ENCODE peak calls at places on chromosomes 6 and 20, in seven cellular contexts. B is HCT116, K is HepG2, X is SK-N-SH, T is GM12878, G is K562, O is H1. Y is an unnamed sample.

GRCh38 chr6:47440722-47441121 is 36.9 kb upstream of the CD2AP start:
- DNase-seq in T (peak; percentile 47), B (no peak), K (no peak), O (no peak), X (no peak), G (no peak), Y (no peak)

GRCh38 chr6:164108869-164109769 is 694.6 kb downstream of the QKI start:
- DNase-seq in B (no peak), O (no peak), T (no peak), K (no peak), G (no peak), X (no peak), Y (no peak)

GRCh38 chr20:24672886-24673677 is 203.7 kb downstream of the SYNDIG1 start:
- DNase-seq in B (no peak), K (no peak), T (no peak), O (no peak), X (no peak), G (no peak), Y (no peak)

GRCh38 chr6:14999106-14999505 is 246.8 kb upstream of the JARID2 start:
- DNase-seq in O (no peak), X (no peak), T (no peak), G (no peak), B (no peak), K (no peak), Y (no peak)

GRCh38 chr6:162179196-162179951 is 548.2 kb downstream of the PRKN start:
- DNase-seq in T (no peak), O (no peak), G (no peak), B (no peak), X (no peak), K (no peak), Y (no peak)

GRCh38 chr20:41436679-41437078 is 70.1 kb upstream of the EMILIN3 start:
- DNase-seq in T (no peak), B (no peak), O (no peak), X (no peak), K (no peak), G (no peak), Y (no peak)

GRCh38 chr20:14498809-14499208 is 161.4 kb upstream of the FLRT3 start:
- DNase-seq in X (peak; percentile 21), K (no peak), G (no peak), B (no peak), T (no peak), O (peak; percentile 49), Y (no peak)

GRCh38 chr20:37970856-37971245 is 62.4 kb downstream of the TTI1 start:
- DNase-seq in G (no peak), X (no peak), T (no peak), B (no peak), O (peak; percentile 31), K (no peak), Y (no peak)

GRCh38 chr20:35020108-35021031 is 64.7 kb downstream of the MYH7B start:
- DNase-seq in G (no peak), T (no peak), X (no peak), O (no peak), B (no peak), K (no peak), Y (no peak)

GRCh38 chr6:127907960-127908640 is 7.2 kb upstream of the THEMIS start:
- DNase-seq in K (no peak), O (no peak), G (no peak), X (no peak), T (peak; percentile 21), B (no peak), Y (no peak)

GRCh38 chr20:17622086-17622850 is 52.4 kb downstream of the DSTN start:
- DNase-seq in K (no peak), T (no peak), X (peak; percentile 5), G (no peak), O (no peak), B (no peak), Y (no peak)

GRCh38 chr20:7375905-7376304 is 564.4 kb downstream of the HAO1 start:
- DNase-seq in X (no peak), B (peak; percentile 2), K (peak; percentile 29), T (no peak), O (no peak), G (peak; percentile 6), Y (no peak)

GRCh38 chr6:119742188-119742803 is 392.7 kb upstream of the MAN1A1 start:
- DNase-seq in X (peak; percentile 35), O (peak; percentile 91), T (no peak), B (peak; percentile 53), G (peak; percentile 64), K (peak; percentile 54), Y (no peak)

GRCh38 chr6:46704562-46704961 is 16.9 kb downstream of the TDRD6 start:
- DNase-seq in G (no peak), O (no peak), X (no peak), T (no peak), B (peak; percentile 44), K (peak; percentile 4), Y (peak; percentile 68)

GRCh38 chr6:79077680-79078056 is 386 bp downstream of the PHIP start:
- DNase-seq in O (no peak), X (peak; percentile 78), B (no peak), T (no peak), G (peak; percentile 60), K (no peak), Y (peak; percentile 26)

GRCh38 chr6:155706806-155707205 is 251.2 kb upstream of the NOX3 start:
- DNase-seq in G (no peak), B (no peak), X (no peak), K (no peak), T (no peak), O (no peak), Y (no peak)

GRCh38 chr6:51841656-51842055 is 245.8 kb downstream of the PKHD1 start:
- DNase-seq in G (no peak), B (no peak), K (no peak), O (no peak), T (no peak), X (no peak), Y (no peak)

GRCh38 chr6:51842487-51843469 is 244.6 kb downstream of the PKHD1 start:
- DNase-seq in T (no peak), G (no peak), K (peak; percentile 12), O (no peak), X (no peak), B (no peak), Y (no peak)

GRCh38 chr6:51842066-51842465 is 245.3 kb downstream of the PKHD1 start:
- DNase-seq in X (no peak), B (no peak), T (no peak), O (no peak), G (no peak), K (no peak), Y (no peak)

GRCh38 chr6:51844391-51844735 is 243.1 kb downstream of the PKHD1 start:
- DNase-seq in X (peak; percentile 55), T (no peak), O (no peak), K (no peak), G (no peak), B (no peak), Y (peak; percentile 37)

GRCh38 chr6:51843470-51844390 is 243.7 kb downstream of the PKHD1 start:
- DNase-seq in X (peak; percentile 9), B (no peak), O (no peak), G (no peak), T (no peak), K (no peak), Y (no peak)
- TF ChIP-seq JUND in X (no peak), B (no peak), O (no peak), G (no peak), T (no peak), K (no peak), Y (no peak)

DNA sequence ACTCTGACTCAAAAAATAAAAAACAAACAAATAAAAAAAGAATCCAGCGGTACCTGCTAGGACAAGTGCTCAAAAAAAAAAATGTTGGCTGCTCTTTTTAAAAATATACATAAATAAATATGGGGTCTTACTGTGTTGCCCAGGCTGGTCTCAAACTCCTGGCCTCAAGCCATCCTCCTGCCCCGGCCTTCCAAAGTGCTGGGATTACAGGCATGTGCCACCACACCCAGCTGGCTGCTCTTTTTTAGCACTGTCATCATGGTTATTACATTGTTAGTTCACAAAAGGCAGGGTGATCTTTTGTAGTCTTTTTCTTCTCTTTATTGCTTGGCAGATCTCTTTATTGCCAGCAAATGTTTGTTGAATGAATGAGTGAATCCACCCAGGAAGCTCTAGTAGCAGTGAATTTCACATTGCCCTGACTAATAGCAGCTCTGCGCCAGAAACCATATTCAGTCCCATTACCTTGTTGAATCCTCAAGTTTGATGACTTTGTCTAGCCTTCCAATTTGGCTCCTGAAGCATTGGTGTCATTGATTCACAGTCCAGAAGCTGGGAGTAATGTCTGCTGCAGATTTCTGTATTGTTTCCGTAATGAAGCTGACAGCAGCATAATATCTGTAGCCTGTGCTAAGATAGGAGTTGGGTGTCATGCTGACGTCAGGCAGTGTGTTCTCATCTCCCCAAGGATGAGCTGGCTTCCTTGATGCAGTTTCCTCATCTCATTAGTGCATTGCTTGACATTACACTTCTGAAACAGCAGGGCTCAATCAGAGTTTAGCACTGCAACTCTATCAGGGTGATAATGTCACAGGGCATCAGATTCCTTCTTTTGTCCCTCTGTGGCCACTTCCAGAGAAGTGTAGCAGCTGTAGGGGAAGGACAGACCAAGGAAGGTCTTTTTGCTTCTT is 84.9 kb upstream of the TGM3 start:
- DNase-seq in X (no peak), T (no peak), B (no peak), G (no peak), K (no peak), O (no peak), Y (no peak)
- TF ChIP-seq JUND in X (no peak), T (no peak), B (no peak), G (peak; percentile 39), K (no peak), O (no peak), Y (no peak)

GRCh38 chr6:4401408-4402367 is 266.3 kb upstream of the ECI2 start:
- DNase-seq in G (no peak), O (no peak), X (no peak), K (no peak), T (no peak), B (no peak), Y (no peak)
- TF ChIP-seq JUND in G (no peak), O (no peak), X (no peak), K (no peak), T (no peak), B (no peak), Y (no peak)

GRCh38 chr6:107116328-107116892 is 1.1 kb upstream of the BEND3 start:
- DNase-seq in X (peak; percentile 51), B (no peak), T (no peak), O (peak; percentile 69), G (peak; percentile 18), K (no peak), Y (peak; percentile 38)
- TF ChIP-seq JUND in X (no peak), B (no peak), T (no peak), O (peak; percentile 30), G (no peak), K (no peak), Y (no peak)

GRCh38 chr6:48630511-48630910 is 519.5 kb upstream of the PTCHD4 start:
- DNase-seq in K (no peak), X (no peak), B (no peak), O (no peak), T (no peak), G (no peak), Y (no peak)

GRCh38 chr6:48626421-48626820 is 515.4 kb upstream of the PTCHD4 start:
- DNase-seq in T (no peak), G (no peak), K (no peak), B (no peak), O (no peak), X (no peak), Y (no peak)

GRCh38 chr6:48624631-48625030 is 513.6 kb upstream of the PTCHD4 start:
- DNase-seq in G (no peak), T (no peak), B (no peak), O (no peak), X (no peak), K (no peak), Y (no peak)

GRCh38 chr6:48628316-48628715 is 517.3 kb upstream of the PTCHD4 start:
- DNase-seq in O (no peak), T (no peak), K (no peak), G (no peak), X (no peak), B (no peak), Y (no peak)
- TF ChIP-seq JUND in O (no peak), T (no peak), K (no peak), G (no peak), X (no peak), B (no peak), Y (no peak)